ENCODE peak calls at places on chromosomes 16 and 17, in eight cellular contexts. O is mesothelial cell of epicardium; L is fibroblast of mammary gland; D is CD8-positive, alpha-beta T cell; R is foreskin fibroblast; I is GM12878; K is PC-3; S is esophagus squamous epithelium. V is an unnamed sample.
A peak's percentile ranks its signal among the peaks of the same experiment; 100 is the strongest.

GRCh38 chr16:23557779-23558330 is 328 bp downstream of the UBFD1 start:
- DNase-seq in O (no peak), L (peak; percentile 56), D (no peak), R (no peak), I (no peak), K (no peak), S (no peak), V (no peak)

GRCh38 chr17:79707931-79708891 is 22.5 kb upstream of the ENPP7 start:
- DNase-seq in O (peak; percentile 81), L (peak; percentile 49), D (peak; percentile 76), R (peak; percentile 20), I (no peak), K (peak; percentile 73), S (no peak), V (no peak)

GRCh38 chr16:71479420-71479819 is 9.7 kb downstream of the ZNF19 start:
- DNase-seq in O (no peak), L (peak; percentile 50), D (no peak), R (peak; percentile 25), I (no peak), K (peak; percentile 30), S (no peak), V (no peak)

GRCh38 chr17:13306310-13306962 is 288.6 kb upstream of the ELAC2 start:
- DNase-seq in O (no peak), L (peak; percentile 96), D (no peak), R (peak; percentile 62), I (no peak), K (peak; percentile 86), S (no peak), V (no peak)

GRCh38 chr17:27518750-27519521 is 62.7 kb downstream of the KSR1 start:
- DNase-seq in O (no peak), L (no peak), D (no peak), R (no peak), I (no peak), K (no peak), S (no peak), V (no peak)

GRCh38 chr16:68236804-68237242 is 896 bp upstream of the ESRP2 start:
- DNase-seq in O (peak; percentile 60), L (peak; percentile 63), D (no peak), R (no peak), I (no peak), K (no peak), S (no peak), V (no peak)

GRCh38 chr16:26348095-26348494 is 656.3 kb downstream of the HS3ST4 start:
- DNase-seq in O (no peak), L (no peak), D (no peak), R (no peak), I (no peak), K (no peak), S (no peak), V (no peak)

GRCh38 chr17:50133028-50133768 is 3.2 kb upstream of the SAMD14 start:
- DNase-seq in O (no peak), L (peak; percentile 43), D (no peak), R (peak; percentile 36), I (no peak), K (peak; percentile 47), S (no peak), V (no peak)

GRCh38 chr16:73016488-73016830 is 31.5 kb downstream of the ZFHX3 start:
- DNase-seq in O (no peak), L (no peak), D (no peak), R (no peak), I (no peak), K (peak; percentile 51), S (no peak), V (no peak)

GRCh38 chr17:47262586-47262985 is 9.0 kb downstream of the ITGB3 start:
- DNase-seq in O (no peak), L (no peak), D (no peak), R (no peak), I (no peak), K (no peak), S (no peak), V (no peak)

GRCh38 chr17:44655983-44656700 is at the start of gene MEIOC:
- DNase-seq in O (no peak), L (peak; percentile 17), D (peak; percentile 51), R (no peak), I (no peak), K (no peak), S (no peak), V (no peak)

GRCh38 chr16:2755158-2755557 is 2.7 kb downstream of the SRRM2 start:
- DNase-seq in O (no peak), L (no peak), D (no peak), R (no peak), I (no peak), K (no peak), S (no peak), V (no peak)

GRCh38 chr16:31913668-31914067 is 40.1 kb downstream of the ZNF267 start:
- DNase-seq in O (no peak), L (no peak), D (no peak), R (no peak), I (no peak), K (no peak), S (no peak), V (no peak)

GRCh38 chr17:17315142-17315821 is 12.1 kb downstream of the NT5M start:
- DNase-seq in O (no peak), L (no peak), D (no peak), R (no peak), I (no peak), K (no peak), S (no peak), V (no peak)

GRCh38 chr16:66604376-66605176 is at the start of gene CMTM3:
- DNase-seq in O (peak; percentile 88), L (peak; percentile 49), D (peak; percentile 84), R (peak; percentile 44), I (no peak), K (peak; percentile 40), S (no peak), V (peak; percentile 53)

GRCh38 chr17:77717941-77718668 is 240.4 kb upstream of the TNRC6C start:
- DNase-seq in O (no peak), L (no peak), D (no peak), R (no peak), I (no peak), K (no peak), S (no peak), V (no peak)

GRCh38 chr17:47941998-47942490 is 673 bp downstream of the PNPO start:
- DNase-seq in O (no peak), L (no peak), D (no peak), R (no peak), I (no peak), K (no peak), S (no peak), V (no peak)

GRCh38 chr16:88591577-88592021 is 21.4 kb downstream of the ZC3H18 start:
- DNase-seq in O (no peak), L (peak; percentile 98), D (no peak), R (no peak), I (peak; percentile 90), K (no peak), S (peak; percentile 27), V (peak; percentile 83)

GRCh38 chr16:10172848-10173655 is 9.2 kb downstream of the GRIN2A start:
- DNase-seq in O (no peak), L (peak; percentile 83), D (no peak), R (no peak), I (peak; percentile 4), K (peak; percentile 72), S (no peak), V (no peak)

GRCh38 chr17:83127431-83128160 is 48.2 kb downstream of the METRNL start:
- DNase-seq in O (no peak), L (no peak), D (no peak), R (no peak), I (no peak), K (no peak), S (no peak), V (no peak)

GRCh38 chr17:1644493-1645206 is 882 bp downstream of the SCARF1 start:
- DNase-seq in O (no peak), L (peak; percentile 48), D (no peak), R (no peak), I (peak; percentile 61), K (peak; percentile 55), S (no peak), V (peak; percentile 85)

GRCh38 chr16:56608876-56609462 is 585 bp downstream of the MT2A start:
- DNase-seq in O (no peak), L (no peak), D (no peak), R (peak; percentile 31), I (no peak), K (no peak), S (no peak), V (no peak)
- TF ChIP-seq CTCF in O (no peak), L (no peak), D (no peak), R (no peak), I (no peak), K (no peak), S (no peak), V (no peak)

GRCh38 chr17:69593351-69593715 is 178.8 kb downstream of the MAP2K6 start:
- DNase-seq in O (no peak), L (no peak), D (no peak), R (no peak), I (no peak), K (no peak), S (no peak), V (no peak)
- TF ChIP-seq CTCF in O (no peak), L (no peak), D (no peak), R (no peak), I (no peak), K (no peak), S (no peak), V (no peak)

GRCh38 chr17:34639706-34640425 is 60.5 kb downstream of the TMEM132E start:
- DNase-seq in O (no peak), L (no peak), D (no peak), R (no peak), I (no peak), K (no peak), S (no peak), V (no peak)

GRCh38 chr17:34641368-34641767 is 62.0 kb downstream of the TMEM132E start:
- DNase-seq in O (no peak), L (no peak), D (no peak), R (no peak), I (no peak), K (no peak), S (no peak), V (no peak)

GRCh38 chr17:34637548-34638525 is 58.5 kb downstream of the TMEM132E start:
- DNase-seq in O (peak; percentile 86), L (peak; percentile 58), D (peak; percentile 88), R (peak; percentile 62), I (no peak), K (peak; percentile 57), S (peak; percentile 6), V (peak; percentile 63)

GRCh38 chr17:34637041-34637547 is 57.7 kb downstream of the TMEM132E start:
- DNase-seq in O (no peak), L (no peak), D (no peak), R (no peak), I (no peak), K (no peak), S (no peak), V (no peak)

GRCh38 chr17:34638526-34639260 is 59.3 kb downstream of the TMEM132E start:
- DNase-seq in O (no peak), L (no peak), D (no peak), R (no peak), I (no peak), K (no peak), S (no peak), V (no peak)
- TF ChIP-seq CTCF in O (no peak), L (no peak), D (no peak), R (no peak), I (no peak), K (no peak), S (no peak), V (peak; percentile 46)

DNA sequence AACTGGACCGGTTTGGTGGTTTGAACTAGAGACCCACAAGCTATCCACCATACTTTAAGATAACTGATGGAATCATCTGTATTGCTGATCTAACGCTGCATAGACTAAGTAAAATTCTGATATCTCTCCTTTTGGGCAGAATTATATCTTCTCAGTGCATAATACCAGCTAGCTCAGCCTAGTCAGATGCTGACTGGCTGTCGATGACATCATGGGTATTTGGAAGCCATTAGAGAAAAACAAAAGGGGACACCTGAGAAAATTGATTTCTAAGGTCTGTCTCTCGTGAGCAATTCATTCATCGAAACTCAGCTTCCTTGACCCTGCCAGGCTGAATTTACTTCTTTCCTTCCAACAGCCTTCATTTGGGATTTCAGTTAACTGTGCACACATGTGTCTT is 263.0 kb upstream of the CCL2 start:
- DNase-seq in O (no peak), L (no peak), D (no peak), R (no peak), I (no peak), K (no peak), S (no peak), V (no peak)
- TF ChIP-seq CTCF in O (no peak), L (no peak), D (no peak), R (no peak), I (no peak), K (no peak), S (no peak), V (no peak)